ENCODE peak calls at places on chromosomes 7 and 10, in nine cellular contexts. B, D, M, U, K, S, I, C and L are unnamed samples.
A peak's percentile ranks its signal among the peaks of the same experiment; 100 is the strongest.

GRCh38 chr10:125094111-125094705 is 66.2 kb downstream of the CTBP2 start:
- DNase-seq in B (no peak), D (peak; percentile 43), M (no peak), U (no peak), K (no peak), S (no peak), I (peak; percentile 32), C (no peak), L (no peak)

GRCh38 chr10:43689618-43689954 is 40.9 kb upstream of the ZNF32 start:
- DNase-seq in B (peak; percentile 89), D (peak; percentile 87), M (peak; percentile 90), U (peak; percentile 51), K (no peak), S (peak; percentile 84), I (peak; percentile 80), C (peak; percentile 14), L (peak; percentile 58)

GRCh38 chr7:115097175-115097671 is 175.3 kb downstream of the MDFIC start:
- DNase-seq in B (no peak), D (no peak), M (no peak), U (peak; percentile 89), K (no peak), S (no peak), I (no peak), C (no peak), L (peak; percentile 58)

GRCh38 chr10:20175738-20176137 is 359.5 kb downstream of the PLXDC2 start:
- DNase-seq in B (no peak), D (no peak), M (no peak), U (no peak), K (no peak), S (no peak), I (no peak), C (no peak), L (no peak)

GRCh38 chr7:132858760-132859159 is 223.1 kb downstream of the CHCHD3 start:
- DNase-seq in B (no peak), D (no peak), M (no peak), U (no peak), K (no peak), S (no peak), I (no peak), C (no peak), L (no peak)

GRCh38 chr7:108430664-108431063 is 25.6 kb downstream of the NRCAM start:
- DNase-seq in B (no peak), D (no peak), M (no peak), U (no peak), K (no peak), S (no peak), I (no peak), C (no peak), L (no peak)

GRCh38 chr7:149854611-149855367 is 16.6 kb downstream of the ZNF862 start:
- DNase-seq in B (peak; percentile 88), D (peak; percentile 87), M (peak; percentile 91), U (peak; percentile 48), K (peak; percentile 57), S (peak; percentile 64), I (peak; percentile 82), C (peak; percentile 33), L (peak; percentile 63)

GRCh38 chr7:104142147-104142546 is 65.7 kb downstream of the ORC5 start:
- DNase-seq in B (no peak), D (no peak), M (no peak), U (no peak), K (no peak), S (no peak), I (no peak), C (no peak), L (no peak)

GRCh38 chr10:87760195-87760905 is 57.7 kb downstream of the ATAD1 start:
- DNase-seq in B (no peak), D (no peak), M (no peak), U (no peak), K (no peak), S (no peak), I (no peak), C (no peak), L (no peak)

GRCh38 chr10:3774814-3775670 is 10.0 kb downstream of the KLF6 start:
- DNase-seq in B (no peak), D (no peak), M (no peak), U (peak; percentile 93), K (no peak), S (no peak), I (no peak), C (no peak), L (peak; percentile 96)
- H3K27ac ChIP-seq in B (peak overlapping the region; percentile 65), D (peak overlapping the region; percentile 100), M (no peak overlapping the region), U (peak overlapping the region; percentile 74), K (peak overlapping the region; percentile 98), S (peak overlapping the region; percentile 100), I (peak overlapping the region; percentile 100), C (no peak overlapping the region), L (peak overlapping the region; percentile 100)

GRCh38 chr10:99353182-99353581 is 24.0 kb downstream of the CNNM1 start:
- DNase-seq in B (no peak), D (no peak), M (no peak), U (no peak), K (no peak), S (no peak), I (no peak), C (no peak), L (no peak)

GRCh38 chr10:99360935-99361334 is 31.8 kb downstream of the CNNM1 start:
- DNase-seq in B (no peak), D (no peak), M (no peak), U (no peak), K (no peak), S (no peak), I (no peak), C (no peak), L (no peak)

GRCh38 chr10:99358101-99358500 is 28.9 kb downstream of the CNNM1 start:
- DNase-seq in B (no peak), D (no peak), M (no peak), U (no peak), K (no peak), S (no peak), I (no peak), C (no peak), L (no peak)

GRCh38 chr10:99357691-99358090 is 28.5 kb downstream of the CNNM1 start:
- DNase-seq in B (no peak), D (no peak), M (no peak), U (no peak), K (no peak), S (no peak), I (no peak), C (no peak), L (no peak)
- H3K27ac ChIP-seq in B (no peak overlapping the region), D (no peak overlapping the region), M (no peak overlapping the region), U (no peak overlapping the region), K (no peak overlapping the region), S (no peak overlapping the region), I (no peak overlapping the region), C (no peak overlapping the region), L (no peak overlapping the region)

GRCh38 chr7:13946181-13946580 is 43.3 kb downstream of the ETV1 start:
- DNase-seq in B (no peak), D (no peak), M (no peak), U (peak; percentile 93), K (no peak), S (no peak), I (no peak), C (no peak), L (peak; percentile 49)

GRCh38 chr7:13947535-13947934 is 41.9 kb downstream of the ETV1 start:
- DNase-seq in B (no peak), D (no peak), M (no peak), U (no peak), K (no peak), S (no peak), I (no peak), C (no peak), L (no peak)

GRCh38 chr7:13949450-13949849 is 40.0 kb downstream of the ETV1 start:
- DNase-seq in B (no peak), D (no peak), M (no peak), U (no peak), K (no peak), S (no peak), I (no peak), C (no peak), L (no peak)

GRCh38 chr7:13949939-13950338 is 39.5 kb downstream of the ETV1 start:
- DNase-seq in B (no peak), D (no peak), M (no peak), U (no peak), K (no peak), S (no peak), I (no peak), C (no peak), L (no peak)

DNA sequence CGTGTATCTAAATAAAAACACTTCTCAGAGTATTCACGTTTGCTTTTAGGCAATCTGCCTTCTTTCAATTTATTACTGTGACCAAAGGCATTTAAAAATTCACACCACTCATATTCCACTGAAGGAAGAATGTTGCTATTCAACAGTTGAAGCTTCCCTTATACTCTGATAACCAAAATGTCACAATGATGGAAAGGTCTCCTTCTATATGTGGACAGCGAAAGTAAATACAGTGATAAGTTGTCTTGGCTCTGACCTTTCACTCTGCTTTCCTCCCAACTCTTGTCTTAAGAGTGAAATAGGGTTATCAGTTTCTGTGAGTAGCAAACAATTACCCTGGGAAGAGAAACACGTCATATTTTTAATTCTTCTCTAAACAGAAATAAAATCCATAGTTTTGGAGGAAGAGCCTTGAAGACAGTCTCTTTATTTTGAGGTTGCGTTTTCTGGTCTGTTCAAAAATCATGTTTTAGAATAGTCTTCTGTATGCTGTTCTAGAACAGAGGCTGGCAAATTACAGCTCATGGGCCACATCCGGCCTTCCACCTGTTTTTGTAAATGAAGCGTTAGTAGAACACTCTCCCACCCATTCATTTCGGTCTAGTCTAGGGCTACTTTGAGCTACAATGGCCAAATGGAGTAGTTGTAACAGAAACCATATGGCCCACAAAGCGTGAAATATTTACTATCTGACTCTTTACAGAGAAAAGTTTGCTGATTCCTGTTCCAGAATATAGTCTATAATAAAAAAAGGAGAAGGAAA is 41.3 kb downstream of the ETV1 start:
- DNase-seq in B (no peak), D (no peak), M (no peak), U (peak; percentile 29), K (no peak), S (no peak), I (no peak), C (no peak), L (no peak)
- H3K27ac ChIP-seq in B (no peak overlapping the region), D (no peak overlapping the region), M (no peak overlapping the region), U (no peak overlapping the region), K (no peak overlapping the region), S (no peak overlapping the region), I (no peak overlapping the region), C (no peak overlapping the region), L (no peak overlapping the region)

GRCh38 chr10:132449051-132449825 is 52.2 kb downstream of the PWWP2B start:
- DNase-seq in B (peak; percentile 79), D (peak; percentile 91), M (peak; percentile 88), U (no peak), K (no peak), S (peak; percentile 46), I (peak; percentile 87), C (no peak), L (no peak)

GRCh38 chr10:132446661-132447445 is 49.9 kb downstream of the PWWP2B start:
- DNase-seq in B (peak; percentile 92), D (peak; percentile 89), M (peak; percentile 91), U (no peak), K (peak; percentile 91), S (no peak), I (peak; percentile 88), C (no peak), L (peak; percentile 57)

GRCh38 chr10:132447446-132448247 is 50.6 kb downstream of the PWWP2B start:
- DNase-seq in B (peak; percentile 87), D (peak; percentile 81), M (peak; percentile 84), U (peak; percentile 88), K (peak; percentile 86), S (no peak), I (peak; percentile 75), C (no peak), L (no peak)

GRCh38 chr10:132449826-132450211 is 52.8 kb downstream of the PWWP2B start:
- DNase-seq in B (peak; percentile 79), D (no peak), M (peak; percentile 81), U (no peak), K (no peak), S (peak; percentile 9), I (peak; percentile 49), C (no peak), L (no peak)

GRCh38 chr10:132448248-132448731 is 51.3 kb downstream of the PWWP2B start:
- DNase-seq in B (peak; percentile 88), D (peak; percentile 94), M (peak; percentile 90), U (no peak), K (peak; percentile 60), S (peak; percentile 66), I (peak; percentile 93), C (no peak), L (peak; percentile 28)
- H3K27ac ChIP-seq in B (peak overlapping the region; percentile 71), D (peak overlapping the region; percentile 84), M (peak overlapping the region; percentile 71), U (peak overlapping the region; percentile 76), K (peak overlapping the region; percentile 94), S (no peak overlapping the region), I (peak overlapping the region; percentile 88), C (no peak overlapping the region), L (no peak overlapping the region)